ENCODE peak calls at places on chromosomes 12 and 14, in eight cellular contexts. One of them, this sample, is unnamed.

GRCh38 chr12:119989619-119990381 is 764 bp downstream of the BICDL1 start:
- DNase-seq in stimulated activated CD8-positive, alpha-beta memory T cell treated with anti-CD3 and anti-CD28 coated beads, Interleukin-7, amount 100 ng/mL, for 48 hours: no peak
- DNase-seq in aorta: peak; percentile 94
- DNase-seq in ELR: peak; percentile 71
- DNase-seq in heart right ventricle: peak; percentile 85
- DNase-seq in stimulated activated naive CD4-positive, alpha-beta T cell: peak; percentile 53
- DNase-seq in renal cortical epithelial cell: no peak
- DNase-seq in NCI-H774: peak; percentile 62
- DNase-seq in this sample: no peak

GRCh38 chr12:113259499-113259953 is 38.3 kb downstream of the TPCN1 start:
- DNase-seq in stimulated activated naive CD4-positive, alpha-beta T cell: no peak
- DNase-seq in heart right ventricle: peak; percentile 88
- DNase-seq in stimulated activated CD8-positive, alpha-beta memory T cell treated with anti-CD3 and anti-CD28 coated beads, Interleukin-7, amount 100 ng/mL, for 48 hours: no peak
- DNase-seq in NCI-H774: peak; percentile 56
- DNase-seq in renal cortical epithelial cell: peak; percentile 65
- DNase-seq in ELR: no peak
- DNase-seq in aorta: peak; percentile 83
- DNase-seq in this sample: no peak

GRCh38 chr12:94172031-94172430 is 23.7 kb downstream of the PLXNC1 start:
- DNase-seq in renal cortical epithelial cell: no peak
- DNase-seq in stimulated activated CD8-positive, alpha-beta memory T cell treated with anti-CD3 and anti-CD28 coated beads, Interleukin-7, amount 100 ng/mL, for 48 hours: peak; percentile 49
- DNase-seq in heart right ventricle: no peak
- DNase-seq in ELR: peak; percentile 60
- DNase-seq in stimulated activated naive CD4-positive, alpha-beta T cell: no peak
- DNase-seq in NCI-H774: no peak
- DNase-seq in aorta: no peak
- DNase-seq in this sample: no peak

GRCh38 chr14:76977793-76978730 is 50.4 kb downstream of the IRF2BPL start:
- DNase-seq in ELR: peak; percentile 57
- DNase-seq in NCI-H774: no peak
- DNase-seq in aorta: peak; percentile 84
- DNase-seq in renal cortical epithelial cell: peak; percentile 93
- DNase-seq in stimulated activated CD8-positive, alpha-beta memory T cell treated with anti-CD3 and anti-CD28 coated beads, Interleukin-7, amount 100 ng/mL, for 48 hours: peak; percentile 93
- DNase-seq in stimulated activated naive CD4-positive, alpha-beta T cell: peak; percentile 57
- DNase-seq in heart right ventricle: peak; percentile 41
- DNase-seq in this sample: no peak

GRCh38 chr14:32336702-32337101 is 7.6 kb downstream of the AKAP6 start:
- DNase-seq in stimulated activated naive CD4-positive, alpha-beta T cell: no peak
- DNase-seq in aorta: no peak
- DNase-seq in stimulated activated CD8-positive, alpha-beta memory T cell treated with anti-CD3 and anti-CD28 coated beads, Interleukin-7, amount 100 ng/mL, for 48 hours: no peak
- DNase-seq in ELR: no peak
- DNase-seq in renal cortical epithelial cell: no peak
- DNase-seq in NCI-H774: no peak
- DNase-seq in heart right ventricle: no peak
- DNase-seq in this sample: no peak

GRCh38 chr12:210277-211141 is 3.4 kb downstream of the SLC6A12 start:
- DNase-seq in renal cortical epithelial cell: no peak
- DNase-seq in heart right ventricle: no peak
- DNase-seq in ELR: no peak
- DNase-seq in NCI-H774: no peak
- DNase-seq in aorta: peak; percentile 16
- DNase-seq in stimulated activated naive CD4-positive, alpha-beta T cell: no peak
- DNase-seq in stimulated activated CD8-positive, alpha-beta memory T cell treated with anti-CD3 and anti-CD28 coated beads, Interleukin-7, amount 100 ng/mL, for 48 hours: no peak
- DNase-seq in this sample: no peak

GRCh38 chr14:70776197-70776596 is 33.1 kb downstream of the MAP3K9 start:
- DNase-seq in NCI-H774: no peak
- DNase-seq in aorta: no peak
- DNase-seq in stimulated activated naive CD4-positive, alpha-beta T cell: no peak
- DNase-seq in ELR: no peak
- DNase-seq in heart right ventricle: no peak
- DNase-seq in stimulated activated CD8-positive, alpha-beta memory T cell treated with anti-CD3 and anti-CD28 coated beads, Interleukin-7, amount 100 ng/mL, for 48 hours: no peak
- DNase-seq in renal cortical epithelial cell: no peak
- DNase-seq in this sample: no peak

GRCh38 chr14:63308723-63309317 is 9.9 kb downstream of the GPHB5 start:
- DNase-seq in stimulated activated naive CD4-positive, alpha-beta T cell: no peak
- DNase-seq in aorta: no peak
- DNase-seq in ELR: peak; percentile 47
- DNase-seq in stimulated activated CD8-positive, alpha-beta memory T cell treated with anti-CD3 and anti-CD28 coated beads, Interleukin-7, amount 100 ng/mL, for 48 hours: no peak
- DNase-seq in renal cortical epithelial cell: peak; percentile 12
- DNase-seq in heart right ventricle: no peak
- DNase-seq in NCI-H774: no peak
- DNase-seq in this sample: no peak